ENCODE peak calls at places on chromosomes 7 and 10, in six cellular contexts. C is cardiac fibroblast, B is astrocyte of the spinal cord, L is GM06990, F is mammary epithelial cell, W is HCT116. Z is an unnamed sample.

GRCh38 chr7:5656233-5656632 is 125.2 kb downstream of the RNF216 start:
- DNase-seq in L (no peak), B (no peak), C (no peak), W (no peak), F (no peak), Z (no peak)

GRCh38 chr7:148464932-148465331 is 125.6 kb upstream of the C7orf33 start:
- DNase-seq in C (no peak), B (no peak), W (no peak), L (no peak), F (no peak), Z (no peak)

GRCh38 chr10:15419279-15419874 is 48.3 kb upstream of the FAM171A1 start:
- DNase-seq in W (peak; percentile 48), C (peak; percentile 64), B (peak; percentile 60), F (peak; percentile 20), L (no peak), Z (peak; percentile 57)

GRCh38 chr7:45681596-45682357 is 107.6 kb downstream of the ADCY1 start:
- DNase-seq in F (no peak), C (no peak), B (no peak), L (no peak), W (no peak), Z (no peak)

GRCh38 chr7:32453286-32454011 is 36.7 kb downstream of the LSM5 start:
- DNase-seq in C (no peak), L (no peak), F (peak; percentile 50), B (no peak), W (no peak), Z (peak; percentile 66)

GRCh38 chr10:127576011-127576410 is 26.9 kb downstream of the NPS start:
- DNase-seq in F (no peak), C (no peak), B (no peak), L (no peak), W (no peak), Z (no peak)

GRCh38 chr7:85184599-85185354 is 2.1 kb downstream of the SEMA3D start:
- DNase-seq in F (peak; percentile 19), L (no peak), C (peak; percentile 72), W (no peak), B (peak; percentile 20), Z (no peak)

GRCh38 chr7:5780801-5781496 is 514 bp downstream of the RNF216 start:
- DNase-seq in C (peak; percentile 35), L (no peak), B (peak; percentile 33), F (peak; percentile 42), W (no peak), Z (peak; percentile 23)

GRCh38 chr10:55509168-55509567 is 708.1 kb upstream of the PCDH15 start:
- DNase-seq in B (no peak), C (no peak), W (no peak), F (no peak), L (no peak), Z (no peak)

GRCh38 chr7:93053209-93053945 is 64.4 kb downstream of the SAMD9 start:
- DNase-seq in B (no peak), F (no peak), C (no peak), L (no peak), W (no peak), Z (no peak)

GRCh38 chr7:97116308-97116707 is 1.2 kb upstream of the SDHAF3 start:
- DNase-seq in W (no peak), F (no peak), C (no peak), B (no peak), L (no peak), Z (no peak)

GRCh38 chr7:24981544-24981951 is 1.6 kb upstream of the OSBPL3 start:
- DNase-seq in W (no peak), L (peak; percentile 64), B (peak; percentile 69), F (peak; percentile 78), C (peak; percentile 49), Z (peak; percentile 78)

GRCh38 chr10:23150610-23151009 is 41.5 kb upstream of the PTF1A start:
- DNase-seq in B (no peak), W (no peak), C (peak; percentile 4), L (no peak), F (no peak), Z (no peak)

GRCh38 chr7:88455696-88456095 is 149.0 kb upstream of the STEAP4 start:
- DNase-seq in W (no peak), F (peak; percentile 7), C (no peak), L (no peak), B (peak; percentile 3), Z (peak; percentile 44)

GRCh38 chr10:95356-96115 is 39.7 kb upstream of the ZMYND11 start:
- DNase-seq in F (no peak), L (no peak), B (no peak), W (no peak), C (no peak), Z (no peak)

GRCh38 chr10:18341063-18341462 is 200.8 kb downstream of the CACNB2 start:
- DNase-seq in B (no peak), C (no peak), F (no peak), W (no peak), L (no peak), Z (no peak)

DNA sequence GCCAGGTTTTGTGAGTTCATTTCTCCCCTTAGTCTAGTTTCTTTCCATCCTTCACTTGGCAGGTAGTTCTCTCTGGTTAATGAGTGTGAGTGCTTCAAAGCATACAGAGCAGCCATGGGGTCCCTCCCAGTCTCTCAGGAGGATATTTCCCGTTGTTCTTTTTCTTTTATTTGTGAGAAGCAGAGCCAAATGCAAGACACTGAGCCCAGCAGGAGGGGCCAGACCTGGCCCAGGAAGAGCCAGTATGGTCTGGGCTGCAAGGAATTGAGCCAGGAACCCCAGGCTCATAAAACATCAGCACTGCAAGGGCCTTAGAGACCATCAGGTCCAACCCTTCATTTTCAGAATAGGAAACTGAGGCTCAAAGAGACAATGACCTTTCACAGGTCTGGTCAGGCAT is 52.4 kb downstream of the PLCE1 start:
- DNase-seq in C (no peak), L (no peak), W (no peak), B (no peak), F (no peak), Z (no peak)
- TF ChIP-seq CTCF in C (no peak), L (no peak), W (no peak), B (no peak), F (no peak), Z (no peak)

GRCh38 chr10:105269011-105269410 is 627.9 kb downstream of the SORCS3 start:
- DNase-seq in B (no peak), W (no peak), F (no peak), C (no peak), L (no peak), Z (no peak)
- H3K4me3 ChIP-seq in B (no peak overlapping the region), W (no peak overlapping the region), F (no peak overlapping the region), C (no peak overlapping the region), L (no peak overlapping the region), Z (no peak overlapping the region)

DNA sequence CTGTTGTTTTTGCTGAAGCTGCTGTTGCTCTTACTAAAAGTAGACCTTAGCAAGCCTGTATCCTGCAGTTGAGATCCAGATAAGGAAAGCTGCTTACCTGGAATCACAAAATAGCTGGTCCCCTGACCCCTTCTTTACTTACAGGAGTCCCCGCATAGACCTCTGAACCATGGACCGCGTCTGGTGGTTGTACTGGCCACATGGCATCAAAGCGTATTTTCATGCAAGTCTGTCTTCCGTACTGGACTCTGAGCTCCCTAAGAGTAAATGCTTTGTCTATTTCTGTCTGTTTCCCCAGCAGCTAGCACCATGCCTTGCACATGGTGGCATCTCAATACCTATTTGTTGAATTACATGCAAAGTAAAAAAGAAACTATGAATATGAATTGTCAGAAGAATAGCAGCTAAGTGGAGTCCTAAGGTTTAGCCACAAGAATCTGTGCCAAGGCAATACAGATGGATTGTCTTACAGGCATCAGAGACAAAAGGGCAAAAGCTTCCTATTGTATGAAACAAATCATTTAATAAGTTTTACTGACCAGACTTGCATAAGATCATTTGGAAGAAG is 159.2 kb downstream of the PAXIP1 start:
- DNase-seq in B (no peak), C (no peak), F (no peak), L (no peak), W (no peak), Z (no peak)
- TF ChIP-seq CTCF in B (no peak), C (no peak), F (no peak), L (no peak), W (no peak), Z (no peak)

GRCh38 chr10:110057461-110057860 is 49.7 kb downstream of the ADD3 start:
- DNase-seq in B (no peak), W (no peak), C (no peak), L (no peak), F (no peak), Z (no peak)
- H3K4me3 ChIP-seq in B (no peak overlapping the region), W (no peak overlapping the region), C (no peak overlapping the region), L (no peak overlapping the region), F (no peak overlapping the region), Z (no peak overlapping the region)

GRCh38 chr10:70430489-70431445 is 10.7 kb downstream of the NODAL start:
- DNase-seq in B (peak; percentile 51), W (no peak), C (peak; percentile 93), L (no peak), F (peak; percentile 30), Z (peak; percentile 51)
- TF ChIP-seq CTCF in B (no peak), W (no peak), C (no peak), L (no peak), F (no peak), Z (no peak)

GRCh38 chr10:62244785-62245595 is 23.7 kb downstream of the RTKN2 start:
- DNase-seq in C (peak; percentile 87), W (peak; percentile 53), F (peak; percentile 70), B (peak; percentile 80), L (peak; percentile 46), Z (peak; percentile 78)

GRCh38 chr10:62248465-62248864 is 20.2 kb downstream of the RTKN2 start:
- DNase-seq in F (no peak), B (peak; percentile 35), W (no peak), L (no peak), C (peak; percentile 55), Z (peak; percentile 33)

GRCh38 chr10:62239994-62240393 is 28.6 kb downstream of the RTKN2 start:
- DNase-seq in B (no peak), L (no peak), C (peak; percentile 39), W (no peak), F (no peak), Z (no peak)

GRCh38 chr10:62243647-62243997 is 25.0 kb downstream of the RTKN2 start:
- DNase-seq in W (no peak), L (no peak), B (no peak), F (no peak), C (no peak), Z (no peak)

DNA sequence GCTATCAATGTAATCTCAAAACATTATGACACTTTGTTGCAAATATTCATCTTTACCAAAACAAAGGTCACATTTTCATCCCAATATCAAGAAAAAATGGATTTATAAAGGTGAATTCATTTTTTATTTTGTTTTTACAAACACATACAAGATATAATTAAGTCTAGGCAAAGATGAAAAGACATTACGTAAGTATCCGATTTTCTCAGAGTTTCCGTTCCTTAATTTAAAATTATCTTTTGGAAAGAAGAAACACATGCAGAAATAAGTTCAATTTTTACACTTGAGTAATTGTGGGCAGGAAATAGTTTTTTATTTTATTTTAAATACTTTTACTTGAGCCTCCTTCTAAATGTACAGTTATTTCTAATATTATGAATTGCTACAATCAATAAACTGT is 24.6 kb downstream of the RTKN2 start:
- DNase-seq in L (peak; percentile 49), F (no peak), B (no peak), W (no peak), C (no peak), Z (no peak)
- H3K4me3 ChIP-seq in L (peak overlapping the region; percentile 21), F (peak overlapping the region; percentile 51), B (no peak overlapping the region), W (no peak overlapping the region), C (no peak overlapping the region), Z (no peak overlapping the region)

Z was measured in epithelial cell of esophagus.